ENCODE peak calls at places on chromosome 17, in six cellular contexts. I is upper lobe of left lung, B is adrenal gland, H is heart left ventricle, D is transverse colon, S is tibial nerve. A is an unnamed sample.

GRCh38 chr17:28646039-28646754 is 1.2 kb upstream of the BLTP2 start:
- DNase-seq in B (peak; percentile 81), H (no peak), S (peak; percentile 11), D (peak; percentile 24), I (no peak), A (peak; percentile 64)

GRCh38 chr17:52148969-52149351 is 9.6 kb downstream of the CA10 start:
- DNase-seq in I (no peak), S (no peak), B (no peak), D (no peak), H (no peak), A (no peak)

GRCh38 chr17:35795007-35795870 is at the start of gene MMP28:
- DNase-seq in I (peak; percentile 92), B (peak; percentile 50), D (peak; percentile 84), S (no peak), H (peak; percentile 45), A (no peak)

GRCh38 chr17:49217651-49218413 is 7.3 kb downstream of the ABI3 start:
- DNase-seq in I (peak; percentile 86), D (peak; percentile 66), B (peak; percentile 46), H (peak; percentile 63), S (peak; percentile 68), A (no peak)

GRCh38 chr17:51767287-51767686 is 391.2 kb downstream of the CA10 start:
- DNase-seq in H (no peak), S (no peak), B (no peak), D (no peak), I (no peak), A (no peak)

GRCh38 chr17:19742495-19742894 is 5.6 kb downstream of the ALDH3A1 start:
- DNase-seq in B (no peak), H (no peak), I (no peak), D (no peak), S (no peak), A (no peak)

GRCh38 chr17:77796201-77796860 is 162.2 kb upstream of the TNRC6C start:
- DNase-seq in B (peak; percentile 11), I (no peak), S (no peak), D (no peak), H (no peak), A (no peak)

GRCh38 chr17:77884967-77885641 is 73.4 kb upstream of the TNRC6C start:
- DNase-seq in I (no peak), B (no peak), H (peak; percentile 17), S (no peak), D (no peak), A (no peak)

GRCh38 chr17:46865100-46865499 is 13.7 kb downstream of the WNT9B start:
- DNase-seq in H (no peak), I (no peak), B (no peak), D (no peak), S (no peak), A (no peak)

GRCh38 chr17:48612854-48613691 is 2.0 kb downstream of the HOXB8 start:
- DNase-seq in I (peak; percentile 87), H (no peak), B (peak; percentile 49), D (peak; percentile 49), S (no peak), A (no peak)

GRCh38 chr17:35238817-35239216 is 4.1 kb upstream of the SLFN5 start:
- DNase-seq in D (no peak), I (no peak), S (no peak), B (no peak), H (no peak), A (no peak)

GRCh38 chr17:36941265-36942021 is 4.2 kb downstream of the LHX1 start:
- DNase-seq in I (peak; percentile 22), B (no peak), D (no peak), S (no peak), H (no peak), A (no peak)

GRCh38 chr17:28623696-28624095 is 9.7 kb upstream of the RSKR start:
- DNase-seq in H (no peak), B (peak; percentile 37), D (no peak), I (no peak), S (no peak), A (no peak)

GRCh38 chr17:1460233-1460632 is 4.2 kb upstream of the CRK start:
- DNase-seq in D (peak; percentile 81), B (peak; percentile 92), H (peak; percentile 92), I (no peak), S (no peak), A (peak; percentile 55)

GRCh38 chr17:27546624-27547300 is 84.2 kb upstream of the LGALS9 start:
- DNase-seq in B (no peak), H (no peak), I (no peak), S (no peak), D (no peak), A (no peak)
- H3K4me1 ChIP-seq in B (peaks cover 23% of the 10 kb centered on the region), H (no peaks in the 10 kb centered on the region), I (peaks cover 24% of the 10 kb centered on the region), S (peaks cover 2% of the 10 kb centered on the region), D (peaks cover 40% of the 10 kb centered on the region), A (peaks cover 3% of the 10 kb centered on the region)

GRCh38 chr17:20992416-20992815 is 50.4 kb downstream of the USP22 start:
- DNase-seq in H (no peak), I (no peak), D (no peak), B (no peak), S (no peak), A (no peak)

GRCh38 chr17:20994779-20995149 is 48.0 kb downstream of the USP22 start:
- DNase-seq in B (no peak), S (no peak), I (no peak), D (peak; percentile 3), H (no peak), A (no peak)

GRCh38 chr17:20993863-20994778 is 48.7 kb downstream of the USP22 start:
- DNase-seq in H (no peak), S (no peak), D (peak; percentile 39), B (no peak), I (no peak), A (no peak)

GRCh38 chr17:20991276-20992037 is 51.4 kb downstream of the USP22 start:
- DNase-seq in D (no peak), H (no peak), I (no peak), S (no peak), B (no peak), A (no peak)

GRCh38 chr17:20992987-20993862 is 49.6 kb downstream of the USP22 start:
- DNase-seq in B (peak; percentile 80), H (no peak), I (no peak), S (peak; percentile 64), D (peak; percentile 59), A (peak; percentile 69)
- TF ChIP-seq POLR2A in B (no peak), H (no peak), I (no peak), S (no peak), D (no peak), A (no peak)

DNA sequence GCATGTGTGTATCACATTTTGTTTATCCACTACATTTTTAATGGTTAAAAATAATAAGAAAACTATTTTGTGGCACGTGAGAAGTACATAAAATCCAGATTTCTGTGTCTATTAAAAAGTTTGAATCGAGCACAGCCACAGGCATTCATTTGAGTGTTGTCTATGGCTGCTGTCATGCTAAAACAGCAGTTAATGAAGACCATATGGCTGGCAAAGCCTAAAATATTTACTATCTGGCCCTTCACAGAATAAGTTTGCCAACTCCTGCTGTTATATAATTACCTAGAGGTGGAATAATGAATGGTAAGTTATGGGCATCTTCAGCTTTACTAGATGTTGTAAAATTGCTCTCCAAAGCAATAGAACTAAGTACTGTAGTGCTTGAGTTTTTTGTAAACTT is 30.5 kb downstream of the TMEM98 start:
- DNase-seq in S (no peak), H (no peak), B (no peak), I (no peak), D (no peak), A (no peak)
- H3K27me3 ChIP-seq in S (no peaks in the 10 kb centered on the region), H (no peaks in the 10 kb centered on the region), B (peaks cover 16% of the 10 kb centered on the region), I (no peaks in the 10 kb centered on the region), D (no peaks in the 10 kb centered on the region), A (no peaks in the 10 kb centered on the region)

GRCh38 chr17:43528988-43529814 is 16.9 kb downstream of the ETV4 start:
- DNase-seq in D (no peak), I (no peak), H (no peak), S (no peak), B (no peak), A (peak; percentile 16)
- H3K4me1 ChIP-seq in D (peaks cover 35% of the 10 kb centered on the region), I (peaks cover 15% of the 10 kb centered on the region), H (peaks cover 32% of the 10 kb centered on the region), S (peaks cover 13% of the 10 kb centered on the region), B (peaks cover 33% of the 10 kb centered on the region), A (peaks cover 8% of the 10 kb centered on the region)

GRCh38 chr17:61632826-61633225 is 41.8 kb upstream of the NACA2 start:
- DNase-seq in S (no peak), D (no peak), H (no peak), B (no peak), I (no peak), A (no peak)

GRCh38 chr17:61634942-61635538 is 44.0 kb upstream of the NACA2 start:
- DNase-seq in D (no peak), B (no peak), I (no peak), S (no peak), H (no peak), A (no peak)

GRCh38 chr17:61634011-61634539 is 43.1 kb upstream of the NACA2 start:
- DNase-seq in H (no peak), D (no peak), I (no peak), S (no peak), B (no peak), A (no peak)

GRCh38 chr17:61638087-61638486 is 47.1 kb upstream of the NACA2 start:
- DNase-seq in H (no peak), I (no peak), B (no peak), D (no peak), S (no peak), A (no peak)

GRCh38 chr17:61635913-61636432 is 45.0 kb upstream of the NACA2 start:
- DNase-seq in D (peak; percentile 45), H (no peak), I (no peak), S (peak; percentile 6), B (peak; percentile 43), A (no peak)
- TF ChIP-seq POLR2A in D (no peak), H (no peak), I (no peak), S (no peak), B (no peak), A (no peak)